ENCODE peak calls at places on chromosomes 1 and 21, in seven cellular contexts. O is IMR-90, T is thyroid gland, L is GM13977, H is fibroblast of lung, Q is nephron progenitor cell, F is neural crest cell. Z is an unnamed sample.

GRCh38 chr1:61293986-61294504 is 211.7 kb downstream of the NFIA start:
- DNase-seq in T (no peak), L (no peak), F (no peak), H (no peak), Q (no peak), O (peak), Z (no peak)

GRCh38 chr21:45977396-45977795 is 4.2 kb upstream of the COL6A1 start:
- DNase-seq in L (no peak), T (no peak), F (no peak), H (no peak), Q (no peak), O (no peak), Z (no peak)

GRCh38 chr1:247295274-247295684 is 36.4 kb downstream of the ZNF496 start:
- DNase-seq in H (peak), O (peak), L (no peak), T (peak), Q (no peak), F (no peak), Z (no peak)

GRCh38 chr1:32972814-32973428 is 8.3 kb upstream of the RNF19B start:
- DNase-seq in L (peak), T (peak), F (peak), Q (peak), O (peak), H (peak), Z (no peak)

GRCh38 chr1:54218883-54219687 is 19.1 kb downstream of the MRPL37 start:
- DNase-seq in L (no peak), F (no peak), Q (no peak), T (peak), H (no peak), O (peak), Z (no peak)

GRCh38 chr1:111030590-111030989 is 66.9 kb upstream of the LRIF1 start:
- DNase-seq in F (peak), T (peak), L (peak), O (peak), Q (peak), H (peak), Z (peak)

GRCh38 chr1:77532641-77533040 is 149.8 kb downstream of the ZZZ3 start:
- DNase-seq in O (no peak), F (no peak), Q (no peak), T (no peak), H (no peak), L (no peak), Z (no peak)

GRCh38 chr1:13828454-13829151 is 128.6 kb downstream of the PRDM2 start:
- DNase-seq in F (peak), L (peak), O (no peak), H (no peak), T (peak), Q (peak), Z (no peak)

GRCh38 chr21:14991957-14992356 is 72.8 kb downstream of the NRIP1 start:
- DNase-seq in T (peak), Q (no peak), F (no peak), H (no peak), O (no peak), L (no peak), Z (no peak)

GRCh38 chr1:2163205-2163604 is 31.4 kb downstream of the FAAP20 start:
- DNase-seq in H (no peak), F (no peak), Q (no peak), T (no peak), L (no peak), O (no peak), Z (no peak)

GRCh38 chr1:29757866-29758763 is 521.8 kb downstream of the PTPRU start:
- DNase-seq in O (no peak), F (no peak), T (no peak), Q (no peak), H (no peak), L (no peak), Z (no peak)

GRCh38 chr1:164644268-164644667 is 85.3 kb downstream of the PBX1 start:
- DNase-seq in F (no peak), Q (no peak), L (no peak), T (no peak), O (no peak), H (no peak), Z (no peak)

GRCh38 chr1:212470059-212470458 is 37.3 kb downstream of the NENF start:
- DNase-seq in O (peak), F (no peak), Q (no peak), L (no peak), H (peak), T (peak), Z (peak)

GRCh38 chr1:186272486-186272885 is 102.6 kb downstream of the TPR start:
- DNase-seq in O (no peak), Q (no peak), T (no peak), H (no peak), F (no peak), L (no peak), Z (no peak)

GRCh38 chr21:42013338-42013737 is 3.2 kb upstream of the ZBTB21 start:
- DNase-seq in Q (no peak), H (no peak), O (no peak), T (no peak), F (no peak), L (no peak), Z (no peak)

GRCh38 chr21:46063227-46063626 is 34.7 kb upstream of the COL6A2 start:
- DNase-seq in Q (no peak), H (no peak), O (no peak), L (no peak), F (no peak), T (no peak), Z (no peak)

GRCh38 chr21:38299651-38300050 is 42.9 kb downstream of the KCNJ15 start:
- DNase-seq in H (no peak), Q (no peak), O (no peak), L (no peak), T (no peak), F (no peak), Z (no peak)

GRCh38 chr1:114110011-114110410 is 43.7 kb downstream of the SYT6 start:
- DNase-seq in L (no peak), Q (no peak), T (no peak), F (no peak), H (no peak), O (no peak), Z (no peak)

GRCh38 chr1:240498335-240498734 is 113.6 kb downstream of the GREM2 start:
- DNase-seq in H (no peak), Q (no peak), L (no peak), O (no peak), T (no peak), F (no peak), Z (no peak)

GRCh38 chr21:39630191-39630591 is 17.5 kb downstream of the B3GALT5 start:
- DNase-seq in T (no peak), O (peak), H (peak), F (no peak), L (no peak), Q (no peak), Z (peak)

GRCh38 chr1:20555758-20556120 is 3.4 kb downstream of the FAM43B start:
- DNase-seq in F (no peak), L (no peak), Q (no peak), O (no peak), H (no peak), T (no peak), Z (no peak)

GRCh38 chr1:31663622-31664452 is 19.2 kb upstream of the PEF1 start:
- DNase-seq in Q (peak), T (peak), O (peak), H (no peak), L (peak), F (peak), Z (no peak)
- TF ChIP-seq CTCF in Q (peak), T (peak), O (peak), H (peak), L (peak), F (peak), Z (peak)

DNA sequence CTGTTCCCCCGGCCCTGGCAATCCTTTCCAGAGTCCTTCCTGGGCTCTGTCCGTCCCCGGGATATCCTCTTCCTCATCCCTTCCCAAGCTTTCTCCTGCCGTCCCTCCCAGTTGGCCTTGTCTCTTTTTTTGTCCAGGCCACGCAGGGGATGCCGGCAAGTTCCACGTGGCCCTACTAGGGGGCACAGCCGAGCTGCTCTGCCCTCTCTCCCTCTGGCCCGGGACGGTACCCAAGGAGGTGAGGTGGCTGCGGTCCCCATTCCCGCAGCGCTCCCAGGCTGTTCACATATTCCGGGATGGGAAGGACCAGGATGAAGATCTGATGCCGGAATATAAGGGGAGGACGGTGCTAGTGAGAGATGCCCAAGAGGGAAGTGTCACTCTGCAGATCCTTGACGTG is 13.4 kb upstream of the SVBP start:
- DNase-seq in O (no peak), T (no peak), L (no peak), H (no peak), F (no peak), Q (no peak), Z (no peak)
- TF ChIP-seq CTCF in O (no peak), T (no peak), L (no peak), H (no peak), F (no peak), Q (no peak), Z (no peak)

GRCh38 chr1:39639333-39640130 is at the start of gene HEYL:
- DNase-seq in L (peak), O (peak), T (peak), F (peak), Q (peak), H (peak), Z (no peak)
- TF ChIP-seq CTCF in L (peak), O (peak), T (no peak), F (peak), Q (peak), H (peak), Z (no peak)

DNA sequence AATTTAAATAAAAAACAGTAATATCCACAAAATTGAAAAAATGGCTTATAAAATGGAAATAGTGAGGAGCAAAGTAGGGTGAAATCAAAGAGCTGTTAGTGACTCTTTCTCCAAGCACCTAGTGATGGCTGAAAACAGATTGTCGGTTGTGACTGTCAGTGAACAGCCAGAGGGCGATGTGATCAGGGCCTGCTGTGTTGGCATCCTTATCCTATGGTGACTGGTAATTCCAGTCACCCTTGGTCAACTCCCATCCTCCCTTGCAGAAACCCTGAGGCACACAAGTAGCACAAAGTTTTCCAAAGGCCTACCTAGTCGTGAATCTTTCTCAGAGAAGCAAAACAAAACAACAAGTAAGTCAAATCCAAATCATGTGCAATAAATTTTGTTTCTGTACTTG is 599.8 kb upstream of the CXADR start:
- DNase-seq in O (no peak), F (no peak), L (no peak), H (no peak), T (peak), Q (no peak), Z (no peak)
- TF ChIP-seq CTCF in O (no peak), F (no peak), L (no peak), H (no peak), T (no peak), Q (no peak), Z (no peak)

DNA sequence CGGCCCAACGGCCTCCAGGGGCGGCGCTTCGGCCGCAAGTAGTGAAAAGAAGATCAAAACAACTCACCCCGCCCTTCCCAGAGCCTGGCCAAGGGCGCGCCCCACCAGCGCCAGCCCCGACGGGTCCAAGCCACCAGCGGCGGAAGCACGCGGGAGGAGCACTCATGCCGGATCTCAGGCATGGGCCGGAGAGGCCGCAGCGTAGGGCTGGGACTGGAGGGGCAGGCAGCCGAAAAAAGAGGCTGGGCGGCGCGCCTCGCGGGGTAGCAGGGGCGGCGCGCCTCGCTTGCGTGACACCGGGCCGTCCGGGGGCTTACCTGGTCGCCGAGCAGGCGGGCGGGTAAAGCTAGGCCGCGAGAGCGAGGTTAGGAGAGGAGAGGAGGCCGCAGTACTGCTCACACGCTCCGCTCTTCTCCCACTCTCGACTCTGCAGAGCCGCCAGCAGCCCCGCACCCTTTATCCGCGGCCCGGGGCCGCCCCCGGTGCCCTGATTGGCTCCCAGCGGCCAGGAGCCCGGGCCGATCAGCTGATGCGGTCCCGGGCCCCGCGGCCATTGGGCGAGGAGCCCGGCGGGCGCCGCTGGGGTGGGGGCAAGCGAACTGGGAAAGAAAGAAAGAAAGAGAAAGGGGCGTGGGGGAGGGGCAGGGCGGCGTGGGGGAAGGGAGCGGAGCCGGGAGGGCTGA is at the start of gene GLUL:
- DNase-seq in H (peak), L (peak), F (peak), Q (peak), O (peak), T (peak), Z (peak)
- TF ChIP-seq CTCF in H (no peak), L (no peak), F (peak), Q (no peak), O (no peak), T (no peak), Z (peak)

GRCh38 chr1:47972864-47973437 is 24.2 kb downstream of the TRABD2B start:
- DNase-seq in L (no peak), H (no peak), O (no peak), F (no peak), T (no peak), Q (peak), Z (no peak)
- TF ChIP-seq CTCF in L (peak), H (no peak), O (no peak), F (peak), T (no peak), Q (peak), Z (no peak)

GRCh38 chr1:100038401-100039306 is 68.9 kb downstream of the SLC35A3 start:
- DNase-seq in T (peak), Q (peak), O (peak), F (peak), H (peak), L (peak), Z (peak)

GRCh38 chr1:100039571-100039970 is 69.8 kb downstream of the SLC35A3 start:
- DNase-seq in Q (no peak), L (no peak), T (no peak), F (no peak), O (no peak), H (no peak), Z (no peak)

GRCh38 chr1:100035214-100035613 is 65.4 kb downstream of the SLC35A3 start:
- DNase-seq in Q (no peak), O (no peak), T (no peak), F (no peak), H (no peak), L (no peak), Z (no peak)

GRCh38 chr1:100036718-100037664 is 67.2 kb downstream of the SLC35A3 start:
- DNase-seq in O (peak), Q (no peak), L (no peak), H (peak), F (no peak), T (no peak), Z (peak)

GRCh38 chr1:100037665-100038400 is 68.0 kb downstream of the SLC35A3 start:
- DNase-seq in T (peak), O (peak), H (peak), Q (peak), L (peak), F (peak), Z (peak)
- TF ChIP-seq CTCF in T (no peak), O (no peak), H (no peak), Q (no peak), L (no peak), F (no peak), Z (no peak)

GRCh38 chr1:44908427-44908826 is 65.4 kb upstream of the PTCH2 start:
- DNase-seq in Q (no peak), T (no peak), H (no peak), O (no peak), F (no peak), L (no peak), Z (no peak)

GRCh38 chr1:44909949-44910594 is 67.0 kb upstream of the PTCH2 start:
- DNase-seq in Q (no peak), T (no peak), F (no peak), O (no peak), H (no peak), L (no peak), Z (no peak)

GRCh38 chr1:44905276-44905675 is 62.2 kb upstream of the PTCH2 start:
- DNase-seq in Q (no peak), T (no peak), O (peak), F (no peak), L (no peak), H (peak), Z (no peak)

GRCh38 chr1:44911042-44911441 is 68.0 kb upstream of the PTCH2 start:
- DNase-seq in F (no peak), O (no peak), Q (no peak), T (no peak), L (no peak), H (no peak), Z (no peak)

DNA sequence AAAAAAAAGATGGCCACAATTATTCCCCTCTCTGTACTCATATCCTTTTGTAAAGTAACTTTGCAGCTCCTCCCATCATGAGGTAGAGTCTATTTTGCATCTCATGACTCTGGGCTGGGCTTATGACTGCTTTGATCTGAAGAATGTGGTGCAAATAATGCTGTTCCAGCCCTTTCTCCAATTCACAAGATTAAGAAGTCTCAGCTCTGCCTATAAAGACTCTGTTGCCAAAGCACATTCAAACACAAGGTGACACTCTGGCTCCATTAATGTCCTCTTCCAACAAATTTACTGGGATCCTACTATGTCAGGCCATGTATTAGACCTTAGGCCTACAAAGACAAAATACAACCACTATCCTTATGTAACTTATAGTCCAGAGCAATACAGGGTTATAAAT is 64.9 kb upstream of the PTCH2 start:
- DNase-seq in H (no peak), O (no peak), F (no peak), Q (no peak), L (no peak), T (no peak), Z (no peak)
- TF ChIP-seq CTCF in H (no peak), O (peak), F (no peak), Q (no peak), L (no peak), T (no peak), Z (no peak)

GRCh38 chr1:47981664-47982350 is 15.4 kb downstream of the TRABD2B start:
- DNase-seq in F (no peak), O (no peak), L (no peak), H (no peak), Q (no peak), T (no peak), Z (no peak)
- TF ChIP-seq CTCF in F (no peak), O (no peak), L (no peak), H (no peak), Q (no peak), T (no peak), Z (no peak)

Z was measured in HFFc6.